ENCODE peak calls at places on chromosome 5, in four cellular contexts. I is HT1080, C is NCI-H446 treated with DMSO at 0.1 percent for 48 hours, A is GM04504. N is an unnamed sample.

GRCh38 chr5:9173281-9174048 is 372.4 kb downstream of the SEMA5A start:
- DNase-seq in I (peak), C (no peak), A (peak), N (no peak)

GRCh38 chr5:129094924-129095797 is 612 bp downstream of the ISOC1 start:
- DNase-seq in I (peak), C (no peak), A (no peak), N (no peak)

GRCh38 chr5:2303391-2304100 is 420.8 kb upstream of the IRX4 start:
- DNase-seq in I (no peak), C (no peak), A (no peak), N (no peak)

GRCh38 chr5:91280942-91281269 is 102.2 kb downstream of the ARRDC3 start:
- DNase-seq in I (no peak), C (no peak), A (no peak), N (no peak)

GRCh38 chr5:137415231-137415681 is 83.9 kb downstream of the SPOCK1 start:
- DNase-seq in I (peak), C (no peak), A (peak), N (no peak)

GRCh38 chr5:79225026-79225425 is 10.9 kb upstream of the JMY start:
- DNase-seq in I (no peak), C (no peak), A (peak), N (no peak)

GRCh38 chr5:65831276-65831675 is 95.1 kb upstream of the ERBIN start:
- DNase-seq in I (no peak), C (no peak), A (no peak), N (no peak)

GRCh38 chr5:169548315-169548714 is 35.3 kb upstream of the SPDL1 start:
- DNase-seq in I (peak), C (no peak), A (no peak), N (no peak)

N was measured in DMS 273 treated with DMSO at 0.1 percent for 48 hours.